ENCODE peak calls at places on chromosomes 3 and 15, in nine cellular contexts. H is epithelial cell of esophagus, G is GM23338, C is ACHN, P is RPMI8226, S is head of caudate nucleus, Z is GM23248, A is NCI-H2081, K is A172. O is an unnamed sample.

GRCh38 chr3:30554317-30554690 is 52.1 kb upstream of the TGFBR2 start:
- DNase-seq in S (no peak), Z (peak), K (no peak), C (peak), P (no peak), A (no peak), G (no peak), H (no peak), O (no peak)

GRCh38 chr3:134624537-134625287 is 26.1 kb downstream of the KY start:
- DNase-seq in G (no peak), C (no peak), H (no peak), S (no peak), K (no peak), P (no peak), A (no peak), Z (no peak), O (no peak)

GRCh38 chr3:58013973-58014649 is 5.9 kb downstream of the FLNB start:
- DNase-seq in P (no peak), K (peak), A (no peak), C (no peak), G (no peak), H (no peak), S (no peak), Z (peak), O (no peak)

GRCh38 chr15:100860829-100861510 is 18.7 kb upstream of the ALDH1A3 start:
- DNase-seq in Z (no peak), C (no peak), H (no peak), K (no peak), P (no peak), A (no peak), G (no peak), S (no peak), O (no peak)

GRCh38 chr3:100046986-100047385 is 67.3 kb downstream of the FILIP1L start:
- DNase-seq in H (no peak), C (no peak), P (no peak), S (no peak), A (no peak), K (no peak), G (no peak), Z (no peak), O (peak)

GRCh38 chr3:133591271-133591742 is 17.8 kb downstream of the CDV3 start:
- DNase-seq in P (no peak), A (no peak), S (no peak), C (peak), K (peak), Z (peak), H (peak), G (no peak), O (no peak)

GRCh38 chr3:180048108-180048507 is 11.4 kb upstream of the PEX5L start:
- DNase-seq in K (no peak), C (no peak), S (no peak), A (no peak), H (no peak), Z (no peak), P (peak), G (no peak), O (peak)

GRCh38 chr3:197216914-197217313 is 81.5 kb downstream of the DLG1 start:
- DNase-seq in K (no peak), Z (peak), P (no peak), G (no peak), H (no peak), C (no peak), A (no peak), S (no peak), O (no peak)

GRCh38 chr3:95289295-95289694 is 1226.4 kb downstream of the NSUN3 start:
- DNase-seq in K (no peak), H (no peak), C (peak), A (no peak), Z (peak), P (no peak), G (no peak), S (no peak), O (no peak)

GRCh38 chr3:167113466-167113865 is 266.6 kb downstream of the ZBBX start:
- DNase-seq in K (peak), G (no peak), P (peak), A (peak), S (no peak), C (no peak), H (no peak), Z (no peak), O (no peak)

GRCh38 chr3:159814161-159814560 is 174.5 kb upstream of the IL12A start:
- DNase-seq in A (peak), H (peak), K (peak), Z (peak), C (no peak), P (peak), S (no peak), G (peak), O (peak)

GRCh38 chr3:76324101-76324500 is 538.8 kb upstream of the ZNF717 start:
- DNase-seq in A (no peak), C (no peak), Z (no peak), P (no peak), H (no peak), G (no peak), S (no peak), K (no peak), O (no peak)

GRCh38 chr3:27677554-27677953 is 44.6 kb downstream of the EOMES start:
- DNase-seq in P (no peak), K (peak), H (peak), Z (peak), G (no peak), A (no peak), S (no peak), C (no peak), O (no peak)

GRCh38 chr15:72342385-72342784 is 22.4 kb upstream of the CELF6 start:
- DNase-seq in Z (peak), P (no peak), G (peak), K (peak), C (peak), H (peak), A (no peak), S (no peak), O (peak)

GRCh38 chr3:50708620-50709019 is 33.9 kb downstream of the DOCK3 start:
- DNase-seq in K (no peak), Z (no peak), C (no peak), S (no peak), G (no peak), A (no peak), P (peak), H (peak), O (no peak)

GRCh38 chr3:105868450-105868744 is 415 bp downstream of the CBLB start:
- DNase-seq in C (peak), A (peak), K (peak), S (peak), G (peak), H (peak), Z (peak), P (no peak), O (no peak)

GRCh38 chr3:58173670-58174472 is 36.9 kb downstream of the DNASE1L3 start:
- DNase-seq in H (peak), S (peak), P (peak), Z (no peak), A (peak), K (no peak), C (peak), G (peak), O (peak)

GRCh38 chr3:168085491-168086119 is 10.1 kb downstream of the GOLIM4 start:
- DNase-seq in Z (no peak), P (no peak), A (no peak), H (no peak), G (no peak), K (no peak), S (no peak), C (no peak), O (peak)